ENCODE peak calls at places on chromosomes 7 and 10, in four cellular contexts. K is tibial nerve, L is HL-60, D is A549. G is an unnamed sample.
A peak's percentile ranks its signal among the peaks of the same experiment; 100 is the strongest.

GRCh38 chr10:43200538-43201390 is 62.5 kb downstream of the CSGALNACT2 start:
- DNase-seq in K (no peak), L (no peak), D (no peak), G (no peak)

GRCh38 chr10:131728829-131729228 is 172.0 kb upstream of the PPP2R2D start:
- DNase-seq in K (no peak), L (no peak), D (no peak), G (no peak)

GRCh38 chr10:74179124-74179710 is 28.2 kb downstream of the ADK start:
- DNase-seq in K (no peak), L (no peak), D (no peak), G (no peak)

GRCh38 chr7:139680676-139681462 is 96.9 kb downstream of the HIPK2 start:
- DNase-seq in K (peak; percentile 16), L (peak; percentile 60), D (peak; percentile 88), G (peak; percentile 88)

GRCh38 chr10:62095341-62096071 is 173.1 kb downstream of the RTKN2 start:
- DNase-seq in K (no peak), L (no peak), D (peak; percentile 66), G (peak; percentile 73)

GRCh38 chr10:7400068-7400824 is 10.6 kb downstream of the SFMBT2 start:
- DNase-seq in K (no peak), L (no peak), D (no peak), G (no peak)

GRCh38 chr7:42091461-42092229 is 145.4 kb downstream of the GLI3 start:
- DNase-seq in K (no peak), L (no peak), D (no peak), G (peak; percentile 57)

GRCh38 chr7:29044529-29044928 is 86.4 kb upstream of the TRIL start:
- DNase-seq in K (no peak), L (no peak), D (no peak), G (no peak)

DNA sequence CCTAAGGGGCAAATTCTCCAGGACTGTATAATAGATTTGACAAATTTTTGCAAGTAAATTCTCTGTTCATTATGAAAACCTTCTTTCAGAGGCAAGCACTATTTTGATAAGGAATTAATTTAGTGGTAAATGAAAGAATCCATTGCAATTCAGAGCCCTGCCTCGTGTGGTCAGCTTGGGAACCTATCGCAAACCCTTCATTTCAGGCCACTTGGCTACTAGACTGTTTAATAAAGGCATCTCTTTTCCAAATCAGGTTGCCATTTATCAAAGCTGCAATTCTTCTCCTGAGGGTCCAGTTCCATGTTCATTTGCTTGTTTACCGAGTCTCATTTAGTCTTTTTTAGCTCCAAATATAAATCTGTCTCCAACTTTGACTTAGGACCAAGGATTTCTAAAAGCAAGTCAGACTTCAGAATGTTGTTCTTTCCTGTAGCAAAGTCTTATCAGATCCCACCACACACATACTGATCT is 28.4 kb downstream of the PPP1R3C start:
- DNase-seq in K (no peak), L (no peak), D (no peak), G (peak; percentile 48)
- TF ChIP-seq CTCF in K (no peak), L (no peak), D (no peak), G (peak; percentile 47)

GRCh38 chr7:26198781-26199169 is 1.8 kb downstream of the HNRNPA2B1 start:
- DNase-seq in K (no peak), L (no peak), D (no peak), G (no peak)
- H3K4me3 ChIP-seq in K (peak overlapping the region; percentile 94), L (peak overlapping the region; percentile 77), D (peak overlapping the region; percentile 89), G (peak overlapping the region; percentile 98)

GRCh38 chr10:65360497-65360896 is 1565.3 kb upstream of the LRRTM3 start:
- DNase-seq in K (no peak), L (no peak), D (no peak), G (no peak)

GRCh38 chr10:65355141-65355680 is 1570.6 kb upstream of the LRRTM3 start:
- DNase-seq in K (no peak), L (no peak), D (no peak), G (no peak)

GRCh38 chr10:65358565-65358964 is 1567.3 kb upstream of the LRRTM3 start:
- DNase-seq in K (no peak), L (no peak), D (peak; percentile 20), G (peak; percentile 15)
- TF ChIP-seq CTCF in K (no peak), L (no peak), D (peak; percentile 38), G (peak; percentile 54)

GRCh38 chr7:69596723-69597277 is 1.5 kb upstream of the AUTS2 start:
- DNase-seq in K (peak; percentile 16), L (no peak), D (no peak), G (no peak)
- H3K4me3 ChIP-seq in K (peak overlapping the region; percentile 81), L (no peak overlapping the region), D (peak overlapping the region; percentile 92), G (peak overlapping the region; percentile 68)

DNA sequence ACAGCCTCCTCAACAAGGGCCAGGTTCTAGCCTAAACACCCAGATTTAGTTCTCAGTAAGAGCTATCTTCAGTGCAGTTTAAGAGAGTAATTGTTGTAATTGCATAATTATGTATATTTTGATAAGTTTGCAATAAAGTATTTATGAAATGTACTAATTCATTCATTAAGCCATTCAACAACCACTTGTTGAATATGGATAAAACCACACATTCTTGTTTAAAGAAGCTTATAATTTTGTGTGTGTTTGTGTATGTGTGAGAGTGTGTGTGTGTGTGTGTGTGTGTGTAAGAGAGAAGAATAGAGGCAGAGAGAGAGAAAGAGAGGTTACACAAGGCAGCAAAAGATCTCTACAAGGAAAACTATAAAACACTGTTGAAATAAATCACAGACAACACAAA is 115.0 kb upstream of the SLC25A13 start:
- DNase-seq in K (no peak), L (no peak), D (no peak), G (no peak)
- TF ChIP-seq CTCF in K (no peak), L (no peak), D (no peak), G (no peak)

GRCh38 chr7:90648834-90649233 is 52.7 kb downstream of the CDK14 start:
- DNase-seq in K (no peak), L (no peak), D (no peak), G (peak; percentile 66)
- H3K4me3 ChIP-seq in K (no peak overlapping the region), L (no peak overlapping the region), D (no peak overlapping the region), G (no peak overlapping the region)

DNA sequence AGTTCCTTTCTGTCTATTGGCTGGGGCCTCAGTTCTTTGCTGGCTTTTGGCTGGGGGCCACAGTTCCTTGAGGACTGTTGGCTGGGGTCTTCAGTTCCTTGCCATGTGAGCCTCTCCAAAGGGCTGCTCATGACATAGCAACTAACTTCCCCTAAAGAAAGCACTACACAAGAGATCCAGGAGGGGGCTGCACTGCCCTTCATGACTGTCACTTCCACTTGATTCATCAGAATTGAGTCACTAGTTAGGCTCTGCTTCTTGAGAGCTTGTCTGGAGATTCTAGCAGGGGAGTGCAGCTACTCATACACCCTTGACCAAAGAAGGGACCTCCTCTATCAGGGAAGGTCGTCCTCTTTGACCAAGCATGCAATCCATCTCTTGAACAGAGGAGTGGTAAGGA is 38.0 kb upstream of the MKX start:
- DNase-seq in K (peak; percentile 12), L (no peak), D (peak; percentile 24), G (peak; percentile 44)
- TF ChIP-seq CTCF in K (peak; percentile 9), L (no peak), D (no peak), G (peak; percentile 51)

G was measured in choroid plexus epithelial cell.